ENCODE peak calls at places on chromosomes 5 and 9, in ten cellular contexts. U is HFF-Myc, O is RWPE1, A is astrocyte, T is GM23338, W is astrocyte of the spinal cord, V is lower lobe of right lung, X is Calu3, K is tibial nerve, P is PC-3. J is an unnamed sample.

GRCh38 chr5:43804041-43804440 is 201.1 kb downstream of the NNT start:
- DNase-seq in T (no peak), V (no peak), P (no peak), U (no peak), X (no peak), K (no peak), O (no peak), W (no peak), A (no peak), J (no peak)

GRCh38 chr5:119049824-119050449 is 20.9 kb upstream of the DMXL1 start:
- DNase-seq in T (peak), P (no peak), V (no peak), X (no peak), O (no peak), U (no peak), K (no peak), A (peak), W (peak), J (no peak)

GRCh38 chr5:128965011-128965637 is at the start of gene SLC27A6:
- DNase-seq in P (no peak), K (no peak), W (no peak), A (no peak), U (no peak), O (no peak), V (no peak), X (no peak), T (peak), J (peak)

GRCh38 chr5:172753101-172753500 is 17.9 kb downstream of the DUSP1 start:
- DNase-seq in U (no peak), A (no peak), X (no peak), W (no peak), T (no peak), O (no peak), V (no peak), K (no peak), P (peak), J (no peak)

GRCh38 chr5:7012057-7012456 is 298.8 kb downstream of the TENT4A start:
- DNase-seq in X (no peak), W (no peak), A (no peak), V (no peak), P (no peak), O (no peak), U (no peak), K (no peak), T (no peak), J (no peak)

GRCh38 chr5:16050414-16050813 is 129.2 kb downstream of the MARCHF11 start:
- DNase-seq in P (no peak), V (no peak), O (no peak), K (no peak), U (no peak), A (no peak), T (no peak), X (no peak), W (no peak), J (no peak)

GRCh38 chr5:41925555-41925946 is 470 bp downstream of the FBXO4 start:
- DNase-seq in P (peak), A (peak), U (no peak), K (no peak), V (no peak), T (no peak), X (peak), W (peak), O (peak), J (no peak)

GRCh38 chr5:77971965-77972544 is 195.9 kb upstream of the TBCA start:
- DNase-seq in X (no peak), T (no peak), W (no peak), U (no peak), O (no peak), V (no peak), A (no peak), P (no peak), K (no peak), J (no peak)

GRCh38 chr9:27003406-27004147 is 1.9 kb downstream of the LRRC19 start:
- DNase-seq in O (no peak), U (no peak), W (no peak), V (no peak), X (no peak), T (no peak), P (no peak), A (no peak), K (no peak), J (no peak)

GRCh38 chr5:138632900-138633489 is 57.8 kb upstream of the HSPA9 start:
- DNase-seq in P (peak), X (peak), U (peak), O (no peak), T (peak), V (peak), W (peak), A (peak), K (no peak), J (peak)

GRCh38 chr9:100739666-100740065 is 161.8 kb downstream of the CAVIN4 start:
- DNase-seq in W (no peak), X (peak), T (no peak), K (no peak), O (no peak), U (no peak), A (no peak), P (peak), V (no peak), J (no peak)

GRCh38 chr5:173902743-173903142 is 14.6 kb downstream of the CPEB4 start:
- DNase-seq in X (no peak), V (no peak), A (no peak), W (no peak), K (no peak), U (no peak), T (no peak), O (no peak), P (peak), J (no peak)

GRCh38 chr5:174307656-174308271 is 262.3 kb downstream of the NSG2 start:
- DNase-seq in K (no peak), X (no peak), W (no peak), A (no peak), T (no peak), O (no peak), U (no peak), P (no peak), V (no peak), J (no peak)

GRCh38 chr9:114467226-114467750 is 38.0 kb downstream of the WHRN start:
- DNase-seq in W (no peak), X (no peak), V (no peak), K (no peak), U (no peak), A (no peak), P (no peak), O (no peak), T (no peak), J (no peak)

GRCh38 chr9:113221800-113222481 is 597 bp downstream of the SLC31A1 start:
- DNase-seq in W (no peak), U (no peak), V (no peak), X (no peak), O (peak), A (no peak), K (no peak), T (no peak), P (peak), J (no peak)

GRCh38 chr5:52374286-52374685 is 413.4 kb upstream of the ITGA1 start:
- DNase-seq in U (no peak), K (no peak), T (no peak), X (no peak), O (no peak), V (no peak), A (no peak), P (no peak), W (no peak), J (no peak)

GRCh38 chr5:146440870-146441495 is 6.2 kb upstream of the TCERG1 start:
- DNase-seq in W (no peak), A (no peak), U (peak), P (no peak), X (no peak), V (no peak), T (no peak), K (no peak), O (no peak), J (no peak)

GRCh38 chr9:88476491-88477271 is 58.3 kb upstream of the NXNL2 start:
- DNase-seq in T (no peak), K (no peak), P (peak), A (peak), W (peak), O (no peak), V (no peak), U (peak), X (no peak), J (no peak)

GRCh38 chr5:1409386-1410110 is 35.7 kb downstream of the SLC6A3 start:
- DNase-seq in W (peak), P (peak), X (peak), U (peak), T (peak), K (no peak), A (peak), O (peak), V (peak), J (peak)

GRCh38 chr5:10635257-10635860 is 71.5 kb downstream of the ANKRD33B start:
- DNase-seq in T (no peak), A (peak), W (peak), P (peak), X (no peak), V (no peak), U (no peak), K (no peak), O (peak), J (no peak)

GRCh38 chr5:132003170-132003744 is 8.2 kb downstream of the ACSL6 start:
- DNase-seq in P (no peak), U (no peak), A (no peak), X (no peak), O (no peak), T (peak), W (peak), V (peak), K (no peak), J (peak)
- TF ChIP-seq CTCF in P (no peak), U (no peak), A (no peak), X (no peak), O (no peak), T (peak), W (peak), V (no peak), K (peak), J (no peak)

DNA sequence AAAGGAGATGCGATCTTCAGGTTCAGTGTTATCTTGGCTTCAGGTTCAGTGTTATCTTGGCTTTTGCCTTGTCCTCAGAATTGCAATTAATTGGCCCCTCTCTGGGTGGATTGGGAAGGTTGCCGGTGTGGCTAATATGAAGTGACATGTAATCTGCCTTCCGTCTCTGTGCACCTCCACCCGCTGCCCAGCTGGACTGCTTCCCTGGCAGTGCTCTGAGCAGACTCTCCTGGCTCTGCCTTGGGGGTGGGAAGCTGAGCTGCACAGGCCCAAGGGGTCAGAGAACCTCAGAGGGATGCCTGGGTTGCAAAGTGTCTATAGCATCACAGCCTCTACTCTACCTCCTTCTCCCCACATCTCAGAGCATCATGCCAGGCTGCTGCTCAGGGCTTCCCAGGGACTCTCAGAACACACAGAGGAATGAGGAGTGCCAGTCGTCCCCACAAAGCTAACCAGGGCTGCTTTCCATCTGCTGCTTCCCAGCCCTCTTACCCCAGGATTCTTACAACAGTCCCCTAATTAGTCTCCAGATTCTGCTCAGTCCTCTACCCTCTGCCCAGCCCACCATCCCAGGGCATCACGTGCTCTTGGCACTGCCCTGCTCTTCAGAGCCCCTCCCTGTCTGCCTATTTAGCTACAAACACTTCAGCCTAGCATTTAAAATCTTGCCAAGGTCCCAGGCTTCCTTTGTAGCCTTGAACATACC is 54.4 kb upstream of the AFAP1L1 start:
- DNase-seq in U (no peak), T (no peak), W (no peak), X (no peak), O (no peak), K (no peak), V (no peak), A (no peak), P (no peak), J (no peak)
- TF ChIP-seq CTCF in U (no peak), T (no peak), W (no peak), X (no peak), O (no peak), K (no peak), V (no peak), A (no peak), P (no peak), J (no peak)

DNA sequence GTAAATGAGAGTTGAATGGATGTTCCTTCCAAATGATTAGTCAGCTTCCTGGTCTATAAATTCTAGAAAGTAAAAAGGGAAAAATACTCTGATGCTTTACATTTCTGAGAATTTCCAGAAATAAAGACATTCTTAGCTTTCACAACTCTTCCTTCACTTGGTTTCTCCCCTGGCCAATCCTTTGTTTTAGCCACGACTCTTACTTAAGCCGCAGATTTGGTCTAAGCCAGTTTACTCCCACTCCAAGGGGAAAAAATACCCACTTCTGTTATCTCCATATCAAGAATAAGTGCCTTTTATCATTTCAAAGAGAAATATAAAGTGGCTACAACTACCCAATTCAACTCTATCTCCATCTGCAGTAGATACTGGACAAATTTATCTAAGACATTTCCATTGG is 29.7 kb downstream of the PWWP2A start:
- DNase-seq in U (no peak), V (no peak), P (no peak), K (no peak), X (no peak), W (no peak), T (no peak), O (no peak), A (no peak), J (no peak)
- TF ChIP-seq CTCF in U (no peak), V (no peak), P (no peak), K (no peak), X (no peak), W (no peak), T (no peak), O (no peak), A (no peak), J (no peak)

GRCh38 chr9:64061013-64061627 is 1223.9 kb downstream of the FOXD4L5 start:
- DNase-seq in K (no peak), W (no peak), O (no peak), U (no peak), A (no peak), T (no peak), V (no peak), P (no peak), X (no peak), J (no peak)

GRCh38 chr9:64066736-64067368 is 1218.2 kb downstream of the FOXD4L5 start:
- DNase-seq in O (no peak), U (no peak), X (no peak), V (peak), K (no peak), A (no peak), W (no peak), T (no peak), P (no peak), J (no peak)
- TF ChIP-seq CTCF in O (no peak), U (no peak), X (no peak), V (no peak), K (no peak), A (no peak), W (no peak), T (no peak), P (no peak), J (no peak)

GRCh38 chr5:72408602-72409001 is 88.4 kb downstream of the PTCD2 start:
- DNase-seq in W (no peak), O (no peak), X (no peak), T (no peak), K (no peak), P (no peak), A (no peak), U (no peak), V (no peak), J (no peak)

GRCh38 chr5:72408127-72408526 is 88.0 kb downstream of the PTCD2 start:
- DNase-seq in X (no peak), K (no peak), O (no peak), T (no peak), V (no peak), U (no peak), P (no peak), W (no peak), A (no peak), J (no peak)

GRCh38 chr5:72415926-72416325 is 91.3 kb downstream of the ZNF366 start:
- DNase-seq in O (no peak), V (no peak), U (no peak), X (no peak), K (no peak), W (no peak), A (no peak), T (no peak), P (no peak), J (no peak)

GRCh38 chr5:72410896-72411295 is 90.7 kb downstream of the PTCD2 start:
- DNase-seq in T (no peak), W (no peak), K (no peak), V (no peak), X (no peak), A (no peak), P (no peak), O (no peak), U (no peak), J (no peak)

GRCh38 chr5:72412283-72413055 is 92.3 kb downstream of the PTCD2 start:
- DNase-seq in T (no peak), X (no peak), P (peak), A (peak), V (no peak), U (no peak), W (peak), O (no peak), K (no peak), J (no peak)
- TF ChIP-seq CTCF in T (no peak), X (no peak), P (no peak), A (peak), V (no peak), U (peak), W (peak), O (no peak), K (no peak), J (no peak)